ENCODE peak calls at places on chromosomes 6 and 20, in ten cellular contexts. W is uterus, K is epithelial cell of esophagus, V is tibial artery, T is fibroblast of lung, S is kidney epithelial cell, A is kidney, N is stomach, R is choroid plexus epithelial cell, I is suprapubic skin. X is an unnamed sample.

GRCh38 chr20:53163486-53163885 is 191.3 kb downstream of the TSHZ2 start:
- DNase-seq in W (no peak), K (peak; percentile 47), V (peak; percentile 36), T (peak; percentile 39), S (no peak), A (no peak), N (no peak), R (peak; percentile 17), I (no peak), X (no peak)

GRCh38 chr20:53750827-53751393 is 157.3 kb upstream of the ZNF217 start:
- DNase-seq in W (peak; percentile 33), K (no peak), V (no peak), T (peak; percentile 81), S (no peak), A (no peak), N (peak; percentile 25), R (peak; percentile 90), I (no peak), X (no peak)

GRCh38 chr6:41503841-41504525 is 42.2 kb upstream of the FOXP4 start:
- DNase-seq in W (peak; percentile 51), K (no peak), V (peak; percentile 28), T (peak; percentile 50), S (no peak), A (peak; percentile 78), N (no peak), R (peak; percentile 60), I (no peak), X (peak; percentile 83)

GRCh38 chr6:156175971-156176421 is 601.2 kb upstream of the ARID1B start:
- DNase-seq in W (peak; percentile 20), K (peak; percentile 14), V (no peak), T (no peak), S (no peak), A (peak; percentile 48), N (peak; percentile 27), R (peak; percentile 1), I (peak; percentile 67), X (no peak)

GRCh38 chr6:33061987-33062386 is 11.5 kb downstream of the HLA-DPA1 start:
- DNase-seq in W (no peak), K (no peak), V (no peak), T (peak; percentile 41), S (no peak), A (no peak), N (no peak), R (peak; percentile 9), I (no peak), X (peak; percentile 53)

GRCh38 chr6:48087448-48087847 is 23.5 kb downstream of the PTCHD4 start:
- DNase-seq in W (no peak), K (peak; percentile 48), V (no peak), T (peak; percentile 74), S (no peak), A (no peak), N (no peak), R (peak; percentile 77), I (no peak), X (no peak)

GRCh38 chr6:5315883-5316282 is 54.6 kb downstream of the FARS2 start:
- DNase-seq in W (no peak), K (no peak), V (no peak), T (no peak), S (no peak), A (no peak), N (no peak), R (peak; percentile 16), I (no peak), X (no peak)

GRCh38 chr6:143675946-143676345 is 1.8 kb upstream of the PHACTR2 start:
- DNase-seq in W (no peak), K (peak; percentile 73), V (no peak), T (peak; percentile 31), S (no peak), A (no peak), N (no peak), R (peak; percentile 71), I (no peak), X (no peak)

GRCh38 chr6:118712955-118713354 is 61.6 kb upstream of the CEP85L start:
- DNase-seq in W (no peak), K (peak; percentile 73), V (no peak), T (peak; percentile 12), S (no peak), A (no peak), N (no peak), R (peak; percentile 51), I (no peak), X (no peak)

GRCh38 chr6:124962617-124963415 is 579 bp downstream of the RNF217 start:
- DNase-seq in W (peak; percentile 41), K (peak; percentile 55), V (peak; percentile 36), T (peak; percentile 52), S (no peak), A (peak; percentile 86), N (peak; percentile 40), R (no peak), I (peak; percentile 72), X (peak; percentile 28)

GRCh38 chr6:34514593-34515472 is 41.3 kb downstream of the SPDEF start:
- DNase-seq in W (peak; percentile 31), K (no peak), V (no peak), T (peak; percentile 77), S (no peak), A (no peak), N (no peak), R (peak; percentile 80), I (peak; percentile 59), X (no peak)

GRCh38 chr6:74182992-74183391 is 487.0 kb downstream of the CD109 start:
- DNase-seq in W (no peak), K (peak; percentile 7), V (no peak), T (peak; percentile 11), S (no peak), A (no peak), N (peak; percentile 55), R (no peak), I (peak; percentile 65), X (no peak)

GRCh38 chr20:63696311-63696627 is 183 bp upstream of the TNFRSF6B start:
- DNase-seq in W (no peak), K (peak; percentile 75), V (no peak), T (peak; percentile 25), S (no peak), A (no peak), N (no peak), R (peak; percentile 55), I (peak; percentile 66), X (peak; percentile 51)

GRCh38 chr6:45426251-45426650 is 48.5 kb upstream of the SUPT3H start:
- DNase-seq in W (no peak), K (no peak), V (no peak), T (no peak), S (no peak), A (no peak), N (no peak), R (no peak), I (no peak), X (no peak)

GRCh38 chr6:143536461-143536865 is 24.9 kb upstream of the FUCA2 start:
- DNase-seq in W (peak; percentile 24), K (peak; percentile 53), V (peak; percentile 27), T (peak; percentile 32), S (no peak), A (peak; percentile 88), N (peak; percentile 66), R (peak; percentile 27), I (no peak), X (no peak)

GRCh38 chr6:43093361-43094289 is 17.5 kb downstream of the PTK7 start:
- DNase-seq in W (peak; percentile 59), K (peak; percentile 50), V (peak; percentile 49), T (peak; percentile 69), S (no peak), A (peak; percentile 32), N (peak; percentile 34), R (peak; percentile 60), I (no peak), X (no peak)

GRCh38 chr6:138331984-138332383 is 45.7 kb upstream of the SMIM28 start:
- DNase-seq in W (no peak), K (no peak), V (no peak), T (no peak), S (no peak), A (no peak), N (no peak), R (no peak), I (no peak), X (no peak)

GRCh38 chr6:55069132-55069781 is 105.1 kb upstream of the HCRTR2 start:
- DNase-seq in W (no peak), K (peak; percentile 62), V (no peak), T (peak; percentile 81), S (peak; percentile 9), A (no peak), N (peak; percentile 32), R (peak; percentile 79), I (no peak), X (peak; percentile 5)
- TF ChIP-seq CTCF in W (no peak), K (peak; percentile 83), V (peak; percentile 34), T (peak; percentile 70), S (peak; percentile 71), A (peak; percentile 43), N (no peak), R (peak; percentile 79), I (peak; percentile 29), X (peak; percentile 24)

GRCh38 chr6:63245420-63245819 is 34.2 kb downstream of the FKBP1C start:
- DNase-seq in W (no peak), K (no peak), V (no peak), T (no peak), S (no peak), A (no peak), N (no peak), R (no peak), I (no peak), X (no peak)

GRCh38 chr6:63249875-63250482 is 38.7 kb downstream of the FKBP1C start:
- DNase-seq in W (no peak), K (no peak), V (no peak), T (no peak), S (no peak), A (no peak), N (no peak), R (no peak), I (no peak), X (no peak)

DNA sequence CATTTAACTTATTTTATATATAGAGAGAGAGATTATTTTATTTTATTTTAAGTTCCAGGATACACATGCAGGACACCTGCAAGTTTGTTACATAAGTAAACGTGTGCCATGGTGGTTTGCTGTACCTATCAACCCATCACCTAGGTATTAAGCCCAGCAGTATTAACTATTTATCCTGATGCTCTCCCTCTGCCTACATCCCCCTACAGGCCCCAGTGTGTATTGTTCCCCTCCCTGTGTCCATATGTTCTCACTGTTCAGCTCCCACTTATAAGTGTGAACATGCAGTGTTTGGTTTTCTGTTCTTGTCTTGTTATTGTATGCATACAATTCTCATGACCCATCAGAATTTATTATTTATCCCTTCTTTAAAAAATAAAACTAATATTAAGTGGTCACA is 34.6 kb downstream of the FKBP1C start:
- DNase-seq in W (no peak), K (no peak), V (no peak), T (no peak), S (no peak), A (no peak), N (no peak), R (no peak), I (no peak), X (no peak)
- TF ChIP-seq CTCF in W (no peak), K (no peak), V (no peak), T (no peak), S (peak; percentile 41), A (no peak), N (no peak), R (no peak), I (no peak), X (no peak)

GRCh38 chr6:150830409-150831165 is 34.9 kb upstream of the MTHFD1L start:
- DNase-seq in W (no peak), K (no peak), V (no peak), T (no peak), S (no peak), A (no peak), N (no peak), R (peak; percentile 28), I (no peak), X (no peak)
- TF ChIP-seq CTCF in W (no peak), K (no peak), V (no peak), T (no peak), S (no peak), A (no peak), N (no peak), R (no peak), I (no peak), X (no peak)

GRCh38 chr6:27472182-27472616 is 706 bp downstream of the ZNF184 start:
- DNase-seq in W (peak; percentile 53), K (peak; percentile 70), V (peak; percentile 51), T (peak; percentile 83), S (peak; percentile 47), A (peak; percentile 64), N (no peak), R (peak; percentile 67), I (no peak), X (peak; percentile 57)
- TF ChIP-seq CTCF in W (no peak), K (peak; percentile 19), V (no peak), T (no peak), S (no peak), A (no peak), N (no peak), R (peak; percentile 18), I (no peak), X (no peak)